ENCODE peak calls at places on chromosome 9, in five cellular contexts. P is neural progenitor cell, Z is cardiac fibroblast, S is uterus, A is transverse colon. H is an unnamed sample.

GRCh38 chr9:114906922-114907571 is 23.3 kb downstream of the TNFSF8 start:
- DNase-seq in Z (peak), P (peak), A (no peak), S (no peak), H (peak)

GRCh38 chr9:137671721-137672120 is 52.9 kb downstream of the EHMT1 start:
- DNase-seq in Z (no peak), P (no peak), A (no peak), S (no peak), H (no peak)

GRCh38 chr9:34377402-34377741 is 674 bp upstream of the MYORG start:
- DNase-seq in A (peak), Z (no peak), S (no peak), P (peak), H (no peak)

GRCh38 chr9:127121628-127122175 is 733 bp downstream of the ANGPTL2 start:
- DNase-seq in A (no peak), S (peak), P (peak), Z (peak), H (no peak)

GRCh38 chr9:138038244-138038671 is 160.7 kb downstream of the CACNA1B start:
- DNase-seq in Z (no peak), A (no peak), S (no peak), P (no peak), H (no peak)

GRCh38 chr9:98942906-98943681 is 613 bp upstream of the COL15A1 start:
- DNase-seq in P (no peak), Z (no peak), A (no peak), S (no peak), H (no peak)

GRCh38 chr9:99811598-99812383 is 9.9 kb upstream of the NR4A3 start:
- DNase-seq in A (no peak), P (no peak), S (no peak), Z (no peak), H (no peak)

GRCh38 chr9:111533099-111533785 is 8.3 kb downstream of the ZNF483 start:
- DNase-seq in A (no peak), Z (peak), S (no peak), P (no peak), H (peak)

GRCh38 chr9:136007276-136007675 is 46.1 kb upstream of the UBAC1 start:
- DNase-seq in S (no peak), P (no peak), A (no peak), Z (no peak), H (no peak)

GRCh38 chr9:115161431-115161830 is 43.5 kb upstream of the TNC start:
- DNase-seq in P (no peak), S (no peak), Z (no peak), A (no peak), H (no peak)

GRCh38 chr9:19992556-19992955 is 203.7 kb upstream of the SLC24A2 start:
- DNase-seq in P (no peak), A (no peak), S (no peak), Z (peak), H (no peak)

DNA sequence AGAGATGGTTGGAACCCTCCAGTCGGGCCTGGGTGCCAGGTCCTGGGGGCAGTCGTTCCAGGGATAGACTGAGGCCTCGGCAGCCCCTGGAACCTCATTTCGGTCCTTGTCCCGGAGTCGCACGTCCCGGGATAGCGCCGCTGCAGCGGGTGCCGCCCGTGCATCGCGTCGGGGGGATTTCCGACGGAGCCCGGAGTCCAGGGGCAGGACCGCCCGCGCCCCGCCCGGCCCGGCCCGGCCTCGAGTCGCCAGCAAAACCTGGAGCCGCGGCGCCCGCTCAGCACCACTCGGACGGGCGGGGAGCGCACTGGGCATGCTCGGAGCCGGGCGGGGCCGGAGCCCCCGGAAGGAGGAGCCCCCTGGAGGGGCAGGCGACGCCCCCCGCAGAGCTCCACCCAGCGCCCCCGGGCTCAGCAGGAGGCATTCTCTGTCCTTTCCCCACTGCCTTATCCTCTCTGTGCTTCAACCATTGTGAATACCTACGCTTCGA is 1.6 kb upstream of the PTPN3 start:
- DNase-seq in A (peak), Z (peak), S (no peak), P (peak), H (peak)
- H3K4me3 ChIP-seq in A (peak), Z (peak), S (peak), P (peak), H (peak)

GRCh38 chr9:108956627-108957026 is 22.4 kb downstream of the ABITRAM start:
- DNase-seq in Z (no peak), S (no peak), A (no peak), P (no peak), H (no peak)

GRCh38 chr9:108956098-108956533 is 21.9 kb downstream of the ABITRAM start:
- DNase-seq in P (no peak), Z (no peak), S (no peak), A (no peak), H (no peak)

GRCh38 chr9:108950168-108950567 is 16.0 kb downstream of the ABITRAM start:
- DNase-seq in P (no peak), S (no peak), A (no peak), Z (no peak), H (no peak)

GRCh38 chr9:108951578-108951977 is 17.4 kb downstream of the ABITRAM start:
- DNase-seq in S (no peak), P (no peak), Z (no peak), A (no peak), H (no peak)

GRCh38 chr9:108953983-108954574 is 19.9 kb downstream of the ABITRAM start:
- DNase-seq in P (peak), S (no peak), Z (peak), A (no peak), H (peak)
- TF ChIP-seq CTCF in P (peak), S (peak), Z (peak), A (peak), H (peak)

DNA sequence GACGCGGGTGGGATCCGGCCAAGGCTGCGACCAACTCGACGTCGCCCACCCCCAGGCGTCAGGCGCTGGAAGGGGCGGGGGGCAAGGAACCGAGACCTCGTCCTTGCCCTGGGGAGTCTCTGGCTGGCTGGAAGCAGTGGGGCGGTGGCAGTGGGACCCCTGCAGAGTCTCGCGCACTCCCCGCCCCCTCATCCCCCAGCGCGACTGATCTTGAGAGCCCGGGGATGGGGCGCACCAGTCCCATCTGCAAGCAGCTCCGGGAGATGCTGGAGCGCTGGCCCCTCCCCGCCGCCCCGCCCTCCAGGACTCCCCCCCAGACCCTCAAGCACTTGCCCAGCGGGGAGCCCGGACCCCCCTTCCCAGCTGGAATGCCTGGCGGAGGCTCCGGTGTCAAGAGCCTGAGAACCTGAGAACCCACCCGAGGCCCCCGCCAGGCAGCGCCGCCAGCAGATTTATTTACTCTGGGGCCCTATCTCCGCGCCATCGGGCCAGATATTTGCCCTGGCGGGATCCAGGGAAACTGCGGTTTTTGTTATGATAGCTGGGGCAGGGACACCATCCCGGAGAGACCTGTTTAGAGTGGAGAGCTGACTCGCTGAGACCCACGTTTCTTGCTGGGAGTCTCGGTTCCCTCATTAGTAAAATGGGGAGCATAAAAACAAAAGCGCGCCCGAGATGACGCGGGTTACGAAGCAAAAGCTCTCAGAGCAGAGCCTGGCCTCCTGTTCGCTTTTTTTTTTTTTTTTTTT is 1.2 kb downstream of the PRRT1B start:
- DNase-seq in S (no peak), A (no peak), Z (no peak), P (no peak), H (no peak)
- H3K4me3 ChIP-seq in S (peak), A (peak), Z (peak), P (no peak), H (no peak)

DNA sequence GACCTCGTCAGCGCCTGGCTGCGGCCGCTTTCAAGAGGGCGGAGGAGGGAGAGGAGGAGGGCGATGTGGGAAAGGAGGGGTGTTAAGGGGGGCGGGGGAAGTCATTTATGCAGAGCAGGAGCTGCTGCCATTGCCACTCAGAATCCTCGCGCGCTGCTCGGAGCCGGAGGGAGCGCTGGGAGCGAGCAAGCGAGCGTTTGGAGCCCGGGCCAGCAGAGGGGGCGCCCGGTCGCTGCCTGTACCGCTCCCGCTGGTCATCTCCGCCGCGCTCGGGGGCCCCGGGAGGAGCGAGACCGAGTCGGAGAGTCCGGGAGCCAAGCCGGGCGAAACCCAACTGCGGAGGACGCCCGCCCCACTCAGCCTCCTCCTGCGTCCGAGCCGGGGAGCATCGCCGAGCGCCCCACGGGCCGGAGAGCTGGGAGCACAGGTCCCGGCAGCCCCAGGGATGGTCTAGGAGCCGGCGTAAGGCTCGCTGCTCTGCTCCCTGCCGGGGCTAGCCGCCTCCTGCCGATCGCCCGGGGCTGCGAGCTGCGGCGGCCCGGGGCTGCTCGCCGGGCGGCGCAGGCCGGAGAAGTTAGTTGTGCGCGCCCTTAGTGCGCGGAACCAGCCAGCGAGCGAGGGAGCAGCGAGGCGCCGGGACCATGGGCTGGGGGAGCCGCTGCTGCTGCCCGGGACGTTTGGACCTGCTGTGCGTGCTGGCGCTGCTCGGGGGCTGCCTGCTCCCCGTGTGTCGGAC is at the start of gene PCSK5:
- DNase-seq in A (peak), Z (peak), S (peak), P (peak), H (peak)
- TF ChIP-seq CTCF in A (peak), Z (peak), S (peak), P (peak), H (no peak)

GRCh38 chr9:93027750-93028149 is 30.8 kb upstream of the SUSD3 start:
- DNase-seq in P (no peak), S (no peak), A (no peak), Z (no peak), H (no peak)
- H3K4me3 ChIP-seq in P (no peak), S (no peak), A (no peak), Z (no peak), H (no peak)

H was measured in epithelial cell of esophagus.